ENCODE peak calls at places on chromosome 21, in seven cellular contexts. Y is choroid plexus epithelial cell; W is left ventricle myocardium superior; R is kidney tubule cell; A is activated naive CD8-positive, alpha-beta T cell treated with anti-CD3 and anti-CD28 coated beads, Interleukin-2, amount 10 ng/mL, durations not matched to agents 7 days and 5 days; B is DMS79 treated with DMSO at 0.1 percent for 48 hours; C is endodermal cell. S is an unnamed sample.

GRCh38 chr21:44780767-44781459 is 20.7 kb downstream of the UBE2G2 start:
- DNase-seq in Y (no peak), W (no peak), R (no peak), A (no peak), B (peak), C (no peak), S (no peak)

GRCh38 chr21:31334648-31335121 is 9.4 kb downstream of the TIAM1 start:
- DNase-seq in Y (no peak), W (no peak), R (no peak), A (no peak), B (no peak), C (no peak), S (peak)

GRCh38 chr21:33914188-33914587 is 1.4 kb downstream of the ATP5PO start:
- DNase-seq in Y (no peak), W (no peak), R (peak), A (no peak), B (no peak), C (no peak), S (no peak)

GRCh38 chr21:38790961-38791360 is 14.8 kb upstream of the ETS2 start:
- DNase-seq in Y (no peak), W (no peak), R (no peak), A (no peak), B (no peak), C (no peak), S (no peak)

GRCh38 chr21:34029724-34030528 is 43.5 kb upstream of the MRPS6 start:
- DNase-seq in Y (peak), W (no peak), R (peak), A (no peak), B (no peak), C (peak), S (peak)

GRCh38 chr21:16199539-16199938 is 469.8 kb downstream of the USP25 start:
- DNase-seq in Y (no peak), W (no peak), R (no peak), A (no peak), B (no peak), C (no peak), S (no peak)

GRCh38 chr21:44940116-44940631 is 345 bp downstream of the SLX9 start:
- DNase-seq in Y (no peak), W (no peak), R (no peak), A (no peak), B (no peak), C (no peak), S (peak)

GRCh38 chr21:26840912-26841311 is 4.3 kb downstream of the ADAMTS1 start:
- DNase-seq in Y (peak), W (peak), R (peak), A (no peak), B (no peak), C (no peak), S (peak)

GRCh38 chr21:27528697-27529096 is 561.8 kb upstream of the ADAMTS5 start:
- DNase-seq in Y (no peak), W (no peak), R (no peak), A (no peak), B (no peak), C (no peak), S (no peak)

GRCh38 chr21:42669069-42669468 is 15.6 kb downstream of the PDE9A start:
- DNase-seq in Y (no peak), W (peak), R (no peak), A (no peak), B (no peak), C (peak), S (no peak)

GRCh38 chr21:15592271-15592860 is 137.4 kb upstream of the USP25 start:
- DNase-seq in Y (peak), W (no peak), R (peak), A (no peak), B (peak), C (no peak), S (peak)

GRCh38 chr21:44356636-44357035 is 3.2 kb downstream of the TRPM2 start:
- DNase-seq in Y (no peak), W (no peak), R (peak), A (no peak), B (no peak), C (no peak), S (no peak)

GRCh38 chr21:45020629-45021427 is 53.6 kb upstream of the ADARB1 start:
- DNase-seq in Y (peak), W (peak), R (no peak), A (no peak), B (no peak), C (peak), S (no peak)

GRCh38 chr21:29168874-29169273 is 38.4 kb downstream of the MAP3K7CL start:
- DNase-seq in Y (no peak), W (no peak), R (peak), A (no peak), B (no peak), C (no peak), S (no peak)

GRCh38 chr21:44950351-44950750 is 10.5 kb downstream of the SLX9 start:
- DNase-seq in Y (no peak), W (peak), R (no peak), A (no peak), B (no peak), C (no peak), S (no peak)

GRCh38 chr21:39715804-39716397 is 29.1 kb upstream of the IGSF5 start:
- DNase-seq in Y (peak), W (peak), R (peak), A (peak), B (no peak), C (peak), S (peak)

GRCh38 chr21:44527983-44528633 is 11.9 kb downstream of the KRTAP10-1 start:
- DNase-seq in Y (no peak), W (peak), R (no peak), A (no peak), B (no peak), C (peak), S (no peak)

GRCh38 chr21:42864812-42865211 is 14.5 kb downstream of the WDR4 start:
- DNase-seq in Y (no peak), W (no peak), R (no peak), A (no peak), B (no peak), C (no peak), S (no peak)

GRCh38 chr21:28436286-28436932 is 556.3 kb downstream of the LTN1 start:
- DNase-seq in Y (no peak), W (no peak), R (peak), A (no peak), B (no peak), C (no peak), S (peak)

GRCh38 chr21:26800455-26801454 is 44.5 kb downstream of the ADAMTS1 start:
- DNase-seq in Y (peak), W (no peak), R (no peak), A (no peak), B (no peak), C (no peak), S (no peak)

GRCh38 chr21:37367758-37368535 is 1.4 kb downstream of the DYRK1A start:
- DNase-seq in Y (peak), W (peak), R (peak), A (peak), B (no peak), C (peak), S (peak)

GRCh38 chr21:42423685-42424084 is 20.0 kb downstream of the UBASH3A start:
- DNase-seq in Y (no peak), W (no peak), R (no peak), A (no peak), B (no peak), C (no peak), S (no peak)